ENCODE peak calls at places on chromosomes 13 and 19, in seven cellular contexts. S is CD8-positive, alpha-beta memory T cell; V is mesendoderm; M is cardiac muscle cell; D is BE2C; L is body of pancreas; Y is IMR-90. F is an unnamed sample. For H3K27me3, the result is how much of the 10 kb centered on the place peaks cover.

GRCh38 chr13:38490657-38491056 is 141.0 kb downstream of the UFM1 start:
- DNase-seq in S (no peak), V (no peak), M (no peak), D (no peak), L (no peak), Y (no peak), F (no peak)

GRCh38 chr19:36482876-36483275 is 6.5 kb downstream of the ZNF566 start:
- DNase-seq in S (no peak), V (no peak), M (no peak), D (no peak), L (no peak), Y (no peak), F (no peak)

GRCh38 chr13:90686438-90686837 is 661.0 kb upstream of the MIR17HG start:
- DNase-seq in S (no peak), V (no peak), M (peak), D (no peak), L (peak), Y (peak), F (no peak)

GRCh38 chr19:7971553-7972520 is 28.4 kb upstream of the TIMM44 start:
- DNase-seq in S (no peak), V (no peak), M (no peak), D (no peak), L (no peak), Y (no peak), F (no peak)

GRCh38 chr13:51924756-51925544 is 63.2 kb downstream of the CCDC70 start:
- DNase-seq in S (no peak), V (no peak), M (no peak), D (no peak), L (no peak), Y (no peak), F (no peak)

GRCh38 chr19:23391239-23391638 is 4.0 kb downstream of the ZNF91 start:
- DNase-seq in S (no peak), V (no peak), M (no peak), D (no peak), L (no peak), Y (no peak), F (no peak)

GRCh38 chr19:11652056-11652455 is 54.8 kb downstream of the ZNF627 start:
- DNase-seq in S (no peak), V (peak), M (no peak), D (no peak), L (no peak), Y (no peak), F (no peak)

GRCh38 chr13:90414691-90415596 is 932.5 kb upstream of the MIR17HG start:
- DNase-seq in S (no peak), V (peak), M (peak), D (no peak), L (no peak), Y (peak), F (peak)

GRCh38 chr13:53788286-53788685 is 759.7 kb downstream of the OLFM4 start:
- DNase-seq in S (no peak), V (no peak), M (no peak), D (no peak), L (no peak), Y (no peak), F (no peak)

GRCh38 chr19:4955274-4955673 is 13.6 kb upstream of the KDM4B start:
- DNase-seq in S (no peak), V (no peak), M (no peak), D (no peak), L (no peak), Y (no peak), F (no peak)

GRCh38 chr19:40600086-40600917 is 867 bp upstream of the LTBP4 start:
- DNase-seq in S (no peak), V (no peak), M (no peak), D (no peak), L (no peak), Y (no peak), F (peak)

GRCh38 chr19:55339225-55340143 is at the start of gene KMT5C:
- DNase-seq in S (peak), V (peak), M (peak), D (peak), L (peak), Y (peak), F (peak)

GRCh38 chr13:61030445-61030844 is 385.2 kb downstream of the PCDH20 start:
- DNase-seq in S (no peak), V (no peak), M (no peak), D (no peak), L (no peak), Y (no peak), F (no peak)

GRCh38 chr19:47362321-47362720 is 13.2 kb downstream of the DHX34 start:
- DNase-seq in S (no peak), V (no peak), M (no peak), D (no peak), L (no peak), Y (no peak), F (no peak)

GRCh38 chr19:18204394-18205179 is 745 bp upstream of the RAB3A start:
- DNase-seq in S (no peak), V (peak), M (no peak), D (peak), L (no peak), Y (no peak), F (peak)

GRCh38 chr13:104773775-104774174 is 1707.6 kb upstream of the SLC10A2 start:
- DNase-seq in S (no peak), V (peak), M (peak), D (no peak), L (no peak), Y (peak), F (no peak)

GRCh38 chr13:57612568-57612967 is 19.0 kb upstream of the PCDH17 start:
- DNase-seq in S (no peak), V (no peak), M (no peak), D (no peak), L (no peak), Y (no peak), F (no peak)

GRCh38 chr13:61608138-61608537 is 192.5 kb upstream of the PCDH20 start:
- DNase-seq in S (no peak), V (peak), M (no peak), D (no peak), L (no peak), Y (no peak), F (peak)

GRCh38 chr13:47250141-47250540 is 353.3 kb upstream of the HTR2A start:
- DNase-seq in S (no peak), V (no peak), M (peak), D (no peak), L (no peak), Y (peak), F (no peak)

GRCh38 chr19:10211691-10212090 is 16.9 kb upstream of the DNMT1 start:
- DNase-seq in S (no peak), V (no peak), M (no peak), D (no peak), L (no peak), Y (no peak), F (no peak)

GRCh38 chr19:58261968-58262921 is 16.5 kb upstream of the ZNF8 start:
- DNase-seq in S (no peak), V (peak), M (no peak), D (no peak), L (no peak), Y (no peak), F (no peak)

GRCh38 chr19:33161201-33161600 is 29.3 kb downstream of the WDR88 start:
- DNase-seq in S (no peak), V (no peak), M (no peak), D (no peak), L (no peak), Y (no peak), F (peak)

GRCh38 chr19:30070970-30071632 is 129.1 kb downstream of the URI1 start:
- DNase-seq in S (no peak), V (no peak), M (no peak), D (no peak), L (no peak), Y (no peak), F (peak)

GRCh38 chr19:35106291-35106583 is 9.4 kb upstream of the FXYD3 start:
- DNase-seq in S (no peak), V (no peak), M (no peak), D (no peak), L (no peak), Y (no peak), F (no peak)

GRCh38 chr13:112931028-112931934 is 37.7 kb upstream of the MCF2L start:
- DNase-seq in S (no peak), V (peak), M (peak), D (peak), L (peak), Y (peak), F (peak)

GRCh38 chr19:58123354-58123753 is 25.3 kb upstream of the ZSCAN18 start:
- DNase-seq in S (no peak), V (peak), M (no peak), D (no peak), L (no peak), Y (no peak), F (no peak)

GRCh38 chr19:16070366-16070990 is 5.8 kb upstream of the TPM4 start:
- DNase-seq in S (peak), V (no peak), M (no peak), D (no peak), L (peak), Y (no peak), F (peak)

GRCh38 chr19:8438236-8438635 is 6.5 kb upstream of the HNRNPM start:
- DNase-seq in S (no peak), V (no peak), M (no peak), D (no peak), L (no peak), Y (no peak), F (no peak)

GRCh38 chr19:34459614-34460013 is 21.9 kb upstream of the WTIP start:
- DNase-seq in S (no peak), V (no peak), M (no peak), D (no peak), L (no peak), Y (no peak), F (no peak)

GRCh38 chr13:113934576-113934975 is 39.3 kb downstream of the C13orf46 start:
- DNase-seq in S (no peak), V (no peak), M (no peak), D (no peak), L (no peak), Y (no peak), F (no peak)

GRCh38 chr19:10006752-10007323 is 3.5 kb downstream of the COL5A3 start:
- DNase-seq in S (no peak), V (no peak), M (no peak), D (no peak), L (no peak), Y (no peak), F (no peak)

GRCh38 chr19:16216744-16217670 is 19.3 kb downstream of the AP1M1 start:
- DNase-seq in S (no peak), V (no peak), M (no peak), D (no peak), L (peak), Y (no peak), F (peak)

GRCh38 chr19:11069451-11070009 is 19.7 kb upstream of the LDLR start:
- DNase-seq in S (no peak), V (peak), M (no peak), D (no peak), L (no peak), Y (no peak), F (peak)

GRCh38 chr13:74444161-74444571 is 310.0 kb upstream of the KLF12 start:
- DNase-seq in S (no peak), V (no peak), M (no peak), D (no peak), L (no peak), Y (no peak), F (no peak)

GRCh38 chr13:33185853-33186252 is 99.7 kb downstream of the STARD13 start:
- DNase-seq in S (no peak), V (no peak), M (peak), D (no peak), L (no peak), Y (no peak), F (peak)

GRCh38 chr19:3520166-3521103 is 14.3 kb downstream of the FZR1 start:
- DNase-seq in S (no peak), V (peak), M (no peak), D (peak), L (no peak), Y (no peak), F (peak)

GRCh38 chr19:3524075-3524842 is 14.7 kb upstream of the TEKTIP1 start:
- DNase-seq in S (no peak), V (no peak), M (no peak), D (no peak), L (no peak), Y (no peak), F (no peak)

GRCh38 chr19:3523361-3524074 is 15.5 kb upstream of the TEKTIP1 start:
- DNase-seq in S (no peak), V (no peak), M (no peak), D (no peak), L (no peak), Y (no peak), F (no peak)

GRCh38 chr19:3521104-3521445 is 15.0 kb downstream of the FZR1 start:
- DNase-seq in S (no peak), V (no peak), M (no peak), D (no peak), L (no peak), Y (no peak), F (no peak)

DNA sequence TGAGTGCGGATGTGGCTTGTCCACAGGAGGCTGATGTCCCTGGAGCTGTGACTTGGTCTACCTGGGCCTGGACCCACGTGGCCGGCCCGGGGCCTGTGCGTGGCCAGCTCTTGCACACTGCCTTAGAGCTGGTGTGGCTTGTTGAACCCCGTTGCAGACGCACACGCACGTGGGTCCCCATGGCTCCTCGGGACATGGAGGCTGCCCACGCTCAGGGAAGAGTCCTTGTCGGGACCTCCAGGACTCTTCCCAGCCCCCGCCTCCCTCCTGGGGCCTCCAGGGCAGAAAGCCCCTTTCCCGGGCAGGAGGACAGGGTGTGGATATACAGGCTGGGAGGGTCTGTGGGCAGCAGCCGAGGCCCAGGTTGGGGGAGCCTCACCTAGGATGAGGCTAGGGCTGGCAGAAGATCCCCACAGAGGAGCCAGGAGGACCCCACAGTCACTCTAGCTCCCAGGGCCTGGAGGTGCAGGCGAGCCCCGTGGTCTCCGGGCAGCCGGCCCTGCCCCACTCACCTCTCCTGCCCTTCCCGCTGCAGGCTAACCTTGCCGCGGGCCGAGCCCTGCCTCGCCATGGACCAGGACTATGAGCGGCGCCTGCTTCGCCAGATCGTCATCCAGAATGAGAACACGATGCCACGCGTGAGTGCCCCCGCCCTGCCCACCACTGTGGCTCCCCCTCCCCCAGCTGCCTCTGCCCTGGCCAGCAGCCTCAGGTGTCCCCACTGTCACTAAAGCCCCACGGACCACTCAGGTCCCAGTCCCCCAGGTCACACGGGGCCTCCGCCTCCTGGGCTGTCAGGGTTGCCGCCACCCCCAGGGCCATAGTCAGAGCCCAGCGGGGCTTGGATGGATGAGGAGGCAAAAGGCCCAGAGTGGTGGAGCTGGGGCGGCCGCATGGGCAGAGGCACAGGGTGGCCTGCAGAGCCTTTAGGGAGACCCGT is 16.3 kb upstream of the TEKTIP1 start:
- DNase-seq in S (no peak), V (no peak), M (no peak), D (no peak), L (no peak), Y (no peak), F (no peak)
- H3K27me3 ChIP-seq in S (under half), V (under half), M (under half), D (under half), L (under half), Y (under half), F (under half)

GRCh38 chr19:38730731-38731589 is 13.3 kb downstream of the CAPN12 start:
- DNase-seq in S (no peak), V (no peak), M (no peak), D (no peak), L (no peak), Y (no peak), F (peak)
- H3K27me3 ChIP-seq in S (under half), V (under half), M (under half), D (under half), L (under half), Y (under half), F (under half)

GRCh38 chr13:46160474-46161066 is 21.4 kb downstream of the LCP1 start:
- DNase-seq in S (no peak), V (peak), M (peak), D (peak), L (peak), Y (peak), F (peak)

GRCh38 chr13:46158983-46159382 is 23.0 kb downstream of the LCP1 start:
- DNase-seq in S (no peak), V (no peak), M (no peak), D (no peak), L (no peak), Y (no peak), F (no peak)

GRCh38 chr13:46164661-46165060 is 17.3 kb downstream of the LCP1 start:
- DNase-seq in S (no peak), V (no peak), M (no peak), D (no peak), L (no peak), Y (no peak), F (no peak)

GRCh38 chr13:46158222-46158621 is 23.8 kb downstream of the LCP1 start:
- DNase-seq in S (no peak), V (no peak), M (no peak), D (no peak), L (no peak), Y (no peak), F (no peak)

DNA sequence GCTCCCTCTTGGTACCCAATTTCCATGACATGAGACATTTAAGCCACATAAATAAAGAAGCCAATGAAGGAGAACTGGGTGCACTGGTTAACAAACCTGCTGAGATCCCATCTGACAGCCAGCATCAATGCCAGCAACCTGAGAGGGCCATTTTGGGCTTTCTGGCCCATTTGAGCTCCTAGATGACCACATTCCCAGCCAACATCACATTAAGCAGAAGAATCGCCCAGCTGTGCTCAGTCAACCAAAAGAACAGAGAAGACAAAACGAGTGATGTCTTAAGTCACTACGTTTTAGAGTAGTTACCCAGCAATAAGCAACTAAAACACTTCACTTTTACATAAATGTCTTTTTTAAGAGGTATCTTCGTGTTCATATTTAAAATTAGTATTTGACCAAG is 21.9 kb downstream of the LCP1 start:
- DNase-seq in S (no peak), V (no peak), M (no peak), D (no peak), L (no peak), Y (no peak), F (no peak)
- H3K27me3 ChIP-seq in S (under half), V (under half), M (under half), D (under half), L (under half), Y (under half), F (under half)

GRCh38 chr13:93942016-93942415 is 537.5 kb downstream of the DCT start:
- DNase-seq in S (no peak), V (no peak), M (peak), D (no peak), L (no peak), Y (peak), F (no peak)

GRCh38 chr13:93948523-93948922 is 531.0 kb downstream of the DCT start:
- DNase-seq in S (no peak), V (no peak), M (no peak), D (no peak), L (no peak), Y (no peak), F (no peak)

GRCh38 chr13:93941444-93941843 is 538.0 kb downstream of the DCT start:
- DNase-seq in S (no peak), V (no peak), M (no peak), D (no peak), L (no peak), Y (no peak), F (no peak)

GRCh38 chr13:93947651-93948050 is 531.8 kb downstream of the DCT start:
- DNase-seq in S (no peak), V (no peak), M (no peak), D (no peak), L (no peak), Y (no peak), F (no peak)

DNA sequence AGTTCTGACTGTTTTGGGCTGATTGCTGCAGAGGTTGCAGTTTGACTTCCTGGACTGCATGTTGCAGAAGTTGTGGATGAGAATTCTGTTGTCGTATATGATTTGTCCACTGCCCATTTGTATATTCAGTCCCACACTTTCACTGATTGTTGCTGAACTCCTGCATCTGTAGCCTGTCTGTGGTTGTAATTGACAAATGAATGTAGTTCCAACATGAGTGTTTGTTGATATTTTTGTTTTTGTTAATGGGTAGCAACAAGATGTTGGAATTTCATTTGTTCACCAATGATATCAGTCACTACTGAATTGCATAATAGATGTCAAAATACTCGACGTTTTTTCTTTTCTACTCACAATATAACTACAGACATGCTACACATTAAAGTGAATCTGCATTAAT is 533.9 kb downstream of the DCT start:
- DNase-seq in S (no peak), V (no peak), M (no peak), D (no peak), L (no peak), Y (no peak), F (no peak)
- H3K27me3 ChIP-seq in S (under half), V (under half), M (under half), D (under half), L (under half), Y (under half), F (under half)

DNA sequence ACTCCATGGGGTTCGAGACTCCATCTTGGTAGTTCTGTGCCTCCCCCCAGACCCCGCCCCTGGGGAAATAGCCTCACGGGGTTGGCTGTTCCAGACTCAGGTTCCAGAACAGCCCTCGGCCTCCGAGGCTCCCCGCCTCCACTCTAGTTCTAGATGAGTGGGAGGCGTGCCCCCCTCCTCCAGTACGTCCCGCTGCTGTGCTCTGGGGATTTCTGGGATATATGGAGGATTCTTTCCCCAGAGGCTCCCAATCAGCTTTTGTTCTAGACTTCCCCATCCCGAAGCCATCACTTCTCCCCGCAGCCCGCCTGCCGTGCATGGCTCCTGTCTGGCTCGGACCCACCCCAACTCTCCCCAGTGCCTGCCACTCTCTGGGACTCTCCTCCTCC is 1.9 kb upstream of the CACNG7 start:
- DNase-seq in S (no peak), V (no peak), M (no peak), D (no peak), L (no peak), Y (no peak), F (peak)
- H3K27me3 ChIP-seq in S (under half), V (under half), M (half or more), D (half or more), L (half or more), Y (under half), F (half or more)